ENCODE peak calls at places on chromosomes 11 and 22, in nine cellular contexts. P, K, J, X, N, W, Z, R and S are unnamed samples.
A peak's percentile ranks its signal among the peaks of the same experiment; 100 is the strongest.

GRCh38 chr11:64745523-64746328 is 1.8 kb upstream of the RASGRP2 start:
- DNase-seq in P (peak; percentile 64), K (peak; percentile 57), J (peak; percentile 92), X (peak; percentile 77), N (peak; percentile 52), W (peak; percentile 78), Z (no peak), R (no peak), S (peak; percentile 22)

GRCh38 chr22:19517171-19517500 is 7.1 kb downstream of the CLDN5 start:
- DNase-seq in P (no peak), K (no peak), J (no peak), X (no peak), N (no peak), W (no peak), Z (no peak), R (no peak), S (no peak)

GRCh38 chr11:111730871-111731591 is 35.2 kb downstream of the PPP2R1B start:
- DNase-seq in P (no peak), K (no peak), J (no peak), X (peak; percentile 45), N (peak; percentile 34), W (no peak), Z (peak; percentile 41), R (no peak), S (no peak)

GRCh38 chr22:46415816-46416536 is 80.5 kb downstream of the TRMU start:
- DNase-seq in P (no peak), K (no peak), J (no peak), X (no peak), N (no peak), W (peak; percentile 29), Z (no peak), R (no peak), S (peak; percentile 35)

GRCh38 chr11:47384498-47384897 is 6.2 kb upstream of the SPI1 start:
- DNase-seq in P (no peak), K (no peak), J (no peak), X (no peak), N (no peak), W (no peak), Z (no peak), R (no peak), S (no peak)

GRCh38 chr22:30044369-30044768 is 35.9 kb upstream of the HORMAD2 start:
- DNase-seq in P (no peak), K (no peak), J (no peak), X (peak; percentile 68), N (no peak), W (peak; percentile 79), Z (peak; percentile 55), R (peak; percentile 57), S (peak; percentile 93)

GRCh38 chr11:10655931-10656576 is 37.5 kb downstream of the IRAG1 start:
- DNase-seq in P (no peak), K (no peak), J (no peak), X (no peak), N (no peak), W (no peak), Z (no peak), R (no peak), S (no peak)

GRCh38 chr22:26893711-26894110 is 236.3 kb downstream of the MIAT start:
- DNase-seq in P (no peak), K (no peak), J (no peak), X (no peak), N (no peak), W (no peak), Z (no peak), R (no peak), S (no peak)

GRCh38 chr11:92827132-92827531 is 142.3 kb upstream of the MTNR1B start:
- DNase-seq in P (no peak), K (no peak), J (no peak), X (no peak), N (no peak), W (no peak), Z (no peak), R (no peak), S (no peak)

GRCh38 chr11:86374586-86374985 is at the start of gene CCDC81:
- DNase-seq in P (no peak), K (no peak), J (no peak), X (no peak), N (no peak), W (no peak), Z (no peak), R (no peak), S (no peak)

GRCh38 chr11:118102721-118103261 is 16.0 kb upstream of the SMIM35 start:
- DNase-seq in P (no peak), K (no peak), J (no peak), X (no peak), N (no peak), W (no peak), Z (no peak), R (no peak), S (no peak)

GRCh38 chr11:73158356-73159051 is 16.4 kb upstream of the FCHSD2 start:
- DNase-seq in P (no peak), K (no peak), J (no peak), X (no peak), N (no peak), W (no peak), Z (no peak), R (no peak), S (peak; percentile 90)

GRCh38 chr11:68840661-68841653 is 759 bp downstream of the CPT1A start:
- DNase-seq in P (no peak), K (no peak), J (peak; percentile 53), X (peak; percentile 82), N (no peak), W (peak; percentile 50), Z (peak; percentile 59), R (no peak), S (peak; percentile 31)

GRCh38 chr11:125076378-125076945 is 13.4 kb downstream of the SLC37A2 start:
- DNase-seq in P (no peak), K (no peak), J (no peak), X (no peak), N (no peak), W (no peak), Z (no peak), R (no peak), S (no peak)

GRCh38 chr11:118634435-118635236 is 27.2 kb downstream of the PHLDB1 start:
- DNase-seq in P (peak; percentile 50), K (no peak), J (no peak), X (peak; percentile 88), N (peak; percentile 47), W (no peak), Z (peak; percentile 89), R (no peak), S (peak; percentile 55)

GRCh38 chr11:120168108-120168959 is 30.4 kb upstream of the TRIM29 start:
- DNase-seq in P (no peak), K (no peak), J (no peak), X (no peak), N (no peak), W (no peak), Z (no peak), R (no peak), S (peak; percentile 37)

GRCh38 chr22:49793296-49793695 is 34.4 kb downstream of the BRD1 start:
- DNase-seq in P (no peak), K (no peak), J (no peak), X (no peak), N (no peak), W (no peak), Z (no peak), R (no peak), S (no peak)

GRCh38 chr11:27282806-27283205 is 80.2 kb downstream of the CCDC34 start:
- DNase-seq in P (no peak), K (no peak), J (no peak), X (no peak), N (no peak), W (no peak), Z (no peak), R (no peak), S (no peak)

GRCh38 chr11:134731562-134731961 is 319.5 kb upstream of the B3GAT1 start:
- DNase-seq in P (no peak), K (no peak), J (no peak), X (no peak), N (no peak), W (no peak), Z (no peak), R (no peak), S (no peak)